ENCODE peak calls at places on chromosomes 11 and 22, in nine cellular contexts. One of them, this sample, is unnamed. For H3K36me3, the result is how much of the 10 kb centered on the place peaks cover.

GRCh38 chr22:37474447-37475090 is 11.6 kb downstream of the MFNG start:
- DNase-seq in BJ: no peak
- DNase-seq in cardiac muscle cell: no peak
- DNase-seq in brain microvascular endothelial cell: no peak
- DNase-seq in PC-3: no peak
- DNase-seq in keratinocyte: no peak
- DNase-seq in psoas muscle: no peak
- DNase-seq in CD4-positive, alpha-beta memory T cell: no peak
- DNase-seq in heart right ventricle: no peak
- DNase-seq in this sample: no peak

GRCh38 chr11:115721309-115722007 is 217.2 kb upstream of the CADM1 start:
- DNase-seq in BJ: no peak
- DNase-seq in cardiac muscle cell: no peak
- DNase-seq in brain microvascular endothelial cell: no peak
- DNase-seq in PC-3: no peak
- DNase-seq in keratinocyte: no peak
- DNase-seq in psoas muscle: no peak
- DNase-seq in CD4-positive, alpha-beta memory T cell: no peak
- DNase-seq in heart right ventricle: no peak
- DNase-seq in this sample: no peak

GRCh38 chr11:131691558-131692041 is 321.2 kb downstream of the NTM start:
- DNase-seq in BJ: no peak
- DNase-seq in cardiac muscle cell: peak
- DNase-seq in brain microvascular endothelial cell: no peak
- DNase-seq in PC-3: peak
- DNase-seq in keratinocyte: no peak
- DNase-seq in psoas muscle: no peak
- DNase-seq in CD4-positive, alpha-beta memory T cell: no peak
- DNase-seq in heart right ventricle: no peak
- DNase-seq in this sample: peak

GRCh38 chr11:131025020-131025419 is 108.7 kb upstream of the SNX19 start:
- DNase-seq in BJ: no peak
- DNase-seq in cardiac muscle cell: peak
- DNase-seq in brain microvascular endothelial cell: peak
- DNase-seq in PC-3: peak
- DNase-seq in keratinocyte: no peak
- DNase-seq in psoas muscle: no peak
- DNase-seq in CD4-positive, alpha-beta memory T cell: no peak
- DNase-seq in heart right ventricle: no peak
- DNase-seq in this sample: no peak

GRCh38 chr11:124896821-124897391 is 759 bp downstream of the ROBO4 start:
- DNase-seq in BJ: no peak
- DNase-seq in cardiac muscle cell: peak
- DNase-seq in brain microvascular endothelial cell: no peak
- DNase-seq in PC-3: no peak
- DNase-seq in keratinocyte: no peak
- DNase-seq in psoas muscle: peak
- DNase-seq in CD4-positive, alpha-beta memory T cell: no peak
- DNase-seq in heart right ventricle: no peak
- DNase-seq in this sample: no peak

GRCh38 chr11:125874556-125875124 is 12.8 kb upstream of the HYLS1 start:
- DNase-seq in BJ: no peak
- DNase-seq in cardiac muscle cell: peak
- DNase-seq in brain microvascular endothelial cell: peak
- DNase-seq in PC-3: peak
- DNase-seq in keratinocyte: no peak
- DNase-seq in psoas muscle: no peak
- DNase-seq in CD4-positive, alpha-beta memory T cell: peak
- DNase-seq in heart right ventricle: no peak
- DNase-seq in this sample: peak

GRCh38 chr11:103893366-103893765 is 143.1 kb upstream of the DDI1 start:
- DNase-seq in BJ: no peak
- DNase-seq in cardiac muscle cell: no peak
- DNase-seq in brain microvascular endothelial cell: no peak
- DNase-seq in PC-3: peak
- DNase-seq in keratinocyte: no peak
- DNase-seq in psoas muscle: no peak
- DNase-seq in CD4-positive, alpha-beta memory T cell: no peak
- DNase-seq in heart right ventricle: no peak
- DNase-seq in this sample: no peak

GRCh38 chr11:62555464-62556092 is 9.0 kb upstream of the AHNAK start:
- DNase-seq in BJ: no peak
- DNase-seq in cardiac muscle cell: no peak
- DNase-seq in brain microvascular endothelial cell: no peak
- DNase-seq in PC-3: peak
- DNase-seq in keratinocyte: no peak
- DNase-seq in psoas muscle: no peak
- DNase-seq in CD4-positive, alpha-beta memory T cell: peak
- DNase-seq in heart right ventricle: no peak
- DNase-seq in this sample: peak

GRCh38 chr22:45879552-45879949 is 97.4 kb downstream of the WNT7B start:
- DNase-seq in BJ: no peak
- DNase-seq in cardiac muscle cell: no peak
- DNase-seq in brain microvascular endothelial cell: no peak
- DNase-seq in PC-3: no peak
- DNase-seq in keratinocyte: no peak
- DNase-seq in psoas muscle: no peak
- DNase-seq in CD4-positive, alpha-beta memory T cell: no peak
- DNase-seq in heart right ventricle: peak
- DNase-seq in this sample: no peak

GRCh38 chr11:63553759-63554158 is 9.4 kb downstream of the PLAAT2 start:
- DNase-seq in BJ: no peak
- DNase-seq in cardiac muscle cell: peak
- DNase-seq in brain microvascular endothelial cell: no peak
- DNase-seq in PC-3: peak
- DNase-seq in keratinocyte: no peak
- DNase-seq in psoas muscle: no peak
- DNase-seq in CD4-positive, alpha-beta memory T cell: peak
- DNase-seq in heart right ventricle: no peak
- DNase-seq in this sample: no peak

GRCh38 chr11:75743711-75744563 is 24.6 kb upstream of the DGAT2 start:
- DNase-seq in BJ: no peak
- DNase-seq in cardiac muscle cell: peak
- DNase-seq in brain microvascular endothelial cell: no peak
- DNase-seq in PC-3: no peak
- DNase-seq in keratinocyte: peak
- DNase-seq in psoas muscle: no peak
- DNase-seq in CD4-positive, alpha-beta memory T cell: no peak
- DNase-seq in heart right ventricle: peak
- DNase-seq in this sample: no peak

GRCh38 chr11:74710291-74710938 is 20.8 kb downstream of the CHRDL2 start:
- DNase-seq in BJ: no peak
- DNase-seq in cardiac muscle cell: peak
- DNase-seq in brain microvascular endothelial cell: peak
- DNase-seq in PC-3: no peak
- DNase-seq in keratinocyte: no peak
- DNase-seq in psoas muscle: no peak
- DNase-seq in CD4-positive, alpha-beta memory T cell: no peak
- DNase-seq in heart right ventricle: no peak
- DNase-seq in this sample: no peak

GRCh38 chr11:114001416-114001815 is 26.5 kb downstream of the HTR3A start:
- DNase-seq in BJ: no peak
- DNase-seq in cardiac muscle cell: peak
- DNase-seq in brain microvascular endothelial cell: no peak
- DNase-seq in PC-3: no peak
- DNase-seq in keratinocyte: no peak
- DNase-seq in psoas muscle: no peak
- DNase-seq in CD4-positive, alpha-beta memory T cell: no peak
- DNase-seq in heart right ventricle: no peak
- DNase-seq in this sample: no peak

GRCh38 chr11:79263001-79263400 is 177.8 kb downstream of the TENM4 start:
- DNase-seq in BJ: no peak
- DNase-seq in cardiac muscle cell: no peak
- DNase-seq in brain microvascular endothelial cell: no peak
- DNase-seq in PC-3: no peak
- DNase-seq in keratinocyte: no peak
- DNase-seq in psoas muscle: no peak
- DNase-seq in CD4-positive, alpha-beta memory T cell: no peak
- DNase-seq in heart right ventricle: peak
- DNase-seq in this sample: no peak

GRCh38 chr11:20111871-20112270 is 48.4 kb downstream of the DBX1 start:
- DNase-seq in BJ: no peak
- DNase-seq in cardiac muscle cell: no peak
- DNase-seq in brain microvascular endothelial cell: no peak
- DNase-seq in PC-3: no peak
- DNase-seq in keratinocyte: no peak
- DNase-seq in psoas muscle: no peak
- DNase-seq in CD4-positive, alpha-beta memory T cell: no peak
- DNase-seq in heart right ventricle: no peak
- DNase-seq in this sample: no peak

GRCh38 chr22:31332886-31333285 is 13.3 kb downstream of the PATZ1 start:
- DNase-seq in BJ: no peak
- DNase-seq in cardiac muscle cell: no peak
- DNase-seq in brain microvascular endothelial cell: no peak
- DNase-seq in PC-3: peak
- DNase-seq in keratinocyte: no peak
- DNase-seq in psoas muscle: no peak
- DNase-seq in CD4-positive, alpha-beta memory T cell: no peak
- DNase-seq in heart right ventricle: no peak
- DNase-seq in this sample: no peak

GRCh38 chr22:31332010-31332409 is 14.1 kb downstream of the PATZ1 start:
- DNase-seq in BJ: no peak
- DNase-seq in cardiac muscle cell: no peak
- DNase-seq in brain microvascular endothelial cell: no peak
- DNase-seq in PC-3: no peak
- DNase-seq in keratinocyte: no peak
- DNase-seq in psoas muscle: no peak
- DNase-seq in CD4-positive, alpha-beta memory T cell: no peak
- DNase-seq in heart right ventricle: no peak
- DNase-seq in this sample: no peak

GRCh38 chr22:31337178-31337577 is 9.0 kb downstream of the PATZ1 start:
- DNase-seq in BJ: no peak
- DNase-seq in cardiac muscle cell: no peak
- DNase-seq in brain microvascular endothelial cell: no peak
- DNase-seq in PC-3: peak
- DNase-seq in keratinocyte: no peak
- DNase-seq in psoas muscle: no peak
- DNase-seq in CD4-positive, alpha-beta memory T cell: no peak
- DNase-seq in heart right ventricle: no peak
- DNase-seq in this sample: no peak

GRCh38 chr22:31334329-31334728 is 11.8 kb downstream of the PATZ1 start:
- DNase-seq in BJ: no peak
- DNase-seq in cardiac muscle cell: no peak
- DNase-seq in brain microvascular endothelial cell: no peak
- DNase-seq in PC-3: no peak
- DNase-seq in keratinocyte: no peak
- DNase-seq in psoas muscle: no peak
- DNase-seq in CD4-positive, alpha-beta memory T cell: no peak
- DNase-seq in heart right ventricle: no peak
- DNase-seq in this sample: no peak

GRCh38 chr22:31333648-31334047 is 12.5 kb downstream of the PATZ1 start:
- DNase-seq in BJ: no peak
- DNase-seq in cardiac muscle cell: no peak
- DNase-seq in brain microvascular endothelial cell: no peak
- DNase-seq in PC-3: no peak
- DNase-seq in keratinocyte: no peak
- DNase-seq in psoas muscle: no peak
- DNase-seq in CD4-positive, alpha-beta memory T cell: no peak
- DNase-seq in heart right ventricle: no peak
- DNase-seq in this sample: no peak
- H3K36me3 ChIP-seq in BJ: under half
- H3K36me3 ChIP-seq in cardiac muscle cell: under half
- H3K36me3 ChIP-seq in brain microvascular endothelial cell: under half
- H3K36me3 ChIP-seq in PC-3: under half
- H3K36me3 ChIP-seq in keratinocyte: under half
- H3K36me3 ChIP-seq in psoas muscle: half or more
- H3K36me3 ChIP-seq in CD4-positive, alpha-beta memory T cell: half or more
- H3K36me3 ChIP-seq in heart right ventricle: half or more
- H3K36me3 ChIP-seq in this sample: under half

GRCh38 chr22:19496324-19496630 is 16.6 kb downstream of the CDC45 start:
- DNase-seq in BJ: no peak
- DNase-seq in cardiac muscle cell: no peak
- DNase-seq in brain microvascular endothelial cell: no peak
- DNase-seq in PC-3: no peak
- DNase-seq in keratinocyte: no peak
- DNase-seq in psoas muscle: no peak
- DNase-seq in CD4-positive, alpha-beta memory T cell: no peak
- DNase-seq in heart right ventricle: no peak
- DNase-seq in this sample: no peak
- H3K36me3 ChIP-seq in BJ: under half
- H3K36me3 ChIP-seq in cardiac muscle cell: under half
- H3K36me3 ChIP-seq in brain microvascular endothelial cell: under half
- H3K36me3 ChIP-seq in PC-3: under half
- H3K36me3 ChIP-seq in keratinocyte: under half
- H3K36me3 ChIP-seq in psoas muscle: under half
- H3K36me3 ChIP-seq in CD4-positive, alpha-beta memory T cell: under half
- H3K36me3 ChIP-seq in heart right ventricle: under half
- H3K36me3 ChIP-seq in this sample: under half

GRCh38 chr22:40423246-40423753 is 52.9 kb downstream of the SGSM3 start:
- DNase-seq in BJ: no peak
- DNase-seq in cardiac muscle cell: no peak
- DNase-seq in brain microvascular endothelial cell: no peak
- DNase-seq in PC-3: no peak
- DNase-seq in keratinocyte: no peak
- DNase-seq in psoas muscle: no peak
- DNase-seq in CD4-positive, alpha-beta memory T cell: no peak
- DNase-seq in heart right ventricle: no peak
- DNase-seq in this sample: no peak

GRCh38 chr22:40422558-40423245 is 52.3 kb downstream of the SGSM3 start:
- DNase-seq in BJ: no peak
- DNase-seq in cardiac muscle cell: no peak
- DNase-seq in brain microvascular endothelial cell: no peak
- DNase-seq in PC-3: no peak
- DNase-seq in keratinocyte: no peak
- DNase-seq in psoas muscle: no peak
- DNase-seq in CD4-positive, alpha-beta memory T cell: no peak
- DNase-seq in heart right ventricle: no peak
- DNase-seq in this sample: no peak

GRCh38 chr22:40423882-40424640 is 53.7 kb downstream of the SGSM3 start:
- DNase-seq in BJ: no peak
- DNase-seq in cardiac muscle cell: no peak
- DNase-seq in brain microvascular endothelial cell: no peak
- DNase-seq in PC-3: no peak
- DNase-seq in keratinocyte: no peak
- DNase-seq in psoas muscle: peak
- DNase-seq in CD4-positive, alpha-beta memory T cell: no peak
- DNase-seq in heart right ventricle: no peak
- DNase-seq in this sample: no peak

GRCh38 chr22:40426671-40427070 is 56.3 kb downstream of the SGSM3 start:
- DNase-seq in BJ: no peak
- DNase-seq in cardiac muscle cell: no peak
- DNase-seq in brain microvascular endothelial cell: no peak
- DNase-seq in PC-3: no peak
- DNase-seq in keratinocyte: no peak
- DNase-seq in psoas muscle: peak
- DNase-seq in CD4-positive, alpha-beta memory T cell: no peak
- DNase-seq in heart right ventricle: no peak
- DNase-seq in this sample: no peak

GRCh38 chr22:40425082-40425481 is 54.7 kb downstream of the SGSM3 start:
- DNase-seq in BJ: no peak
- DNase-seq in cardiac muscle cell: no peak
- DNase-seq in brain microvascular endothelial cell: no peak
- DNase-seq in PC-3: no peak
- DNase-seq in keratinocyte: no peak
- DNase-seq in psoas muscle: no peak
- DNase-seq in CD4-positive, alpha-beta memory T cell: no peak
- DNase-seq in heart right ventricle: no peak
- DNase-seq in this sample: no peak
- H3K36me3 ChIP-seq in BJ: half or more
- H3K36me3 ChIP-seq in cardiac muscle cell: under half
- H3K36me3 ChIP-seq in brain microvascular endothelial cell: half or more
- H3K36me3 ChIP-seq in PC-3: under half
- H3K36me3 ChIP-seq in keratinocyte: half or more
- H3K36me3 ChIP-seq in psoas muscle: half or more
- H3K36me3 ChIP-seq in CD4-positive, alpha-beta memory T cell: half or more
- H3K36me3 ChIP-seq in heart right ventricle: half or more
- H3K36me3 ChIP-seq in this sample: under half

GRCh38 chr11:16151138-16151537 is 205.2 kb downstream of the SOX6 start:
- DNase-seq in BJ: no peak
- DNase-seq in cardiac muscle cell: no peak
- DNase-seq in brain microvascular endothelial cell: no peak
- DNase-seq in PC-3: no peak
- DNase-seq in keratinocyte: no peak
- DNase-seq in psoas muscle: no peak
- DNase-seq in CD4-positive, alpha-beta memory T cell: no peak
- DNase-seq in heart right ventricle: no peak
- DNase-seq in this sample: no peak
- H3K36me3 ChIP-seq in BJ: under half
- H3K36me3 ChIP-seq in cardiac muscle cell: under half
- H3K36me3 ChIP-seq in brain microvascular endothelial cell: under half
- H3K36me3 ChIP-seq in PC-3: under half
- H3K36me3 ChIP-seq in keratinocyte: under half
- H3K36me3 ChIP-seq in psoas muscle: under half
- H3K36me3 ChIP-seq in CD4-positive, alpha-beta memory T cell: under half
- H3K36me3 ChIP-seq in heart right ventricle: under half
- H3K36me3 ChIP-seq in this sample: under half